ENCODE peak calls at places on chromosomes 11 and 22, in eight cellular contexts. I, K, A, E, P, W, F and Y are unnamed samples.

GRCh38 chr22:25623310-25623734 is 58.8 kb downstream of the GRK3 start:
- DNase-seq in I (no peak), F (no peak), K (no peak), W (no peak), E (peak; percentile 39), P (no peak), A (no peak), Y (no peak)

GRCh38 chr22:24965822-24966626 is 13.5 kb downstream of the KIAA1671 start:
- DNase-seq in A (no peak), F (peak; percentile 67), I (peak; percentile 58), P (peak; percentile 89), E (peak; percentile 92), K (no peak), W (no peak), Y (no peak)

GRCh38 chr11:66344550-66345315 is at the start of gene BRMS1:
- DNase-seq in P (peak; percentile 94), K (peak; percentile 98), F (peak; percentile 94), W (peak; percentile 75), I (peak; percentile 99), A (peak; percentile 98), E (peak; percentile 94), Y (peak; percentile 98)

GRCh38 chr11:8283510-8284272 is 20.0 kb upstream of the LMO1 start:
- DNase-seq in K (peak; percentile 69), E (no peak), P (no peak), A (no peak), W (no peak), I (no peak), F (no peak), Y (peak; percentile 36)

GRCh38 chr11:66973956-66974585 is 1.0 kb upstream of the C11orf86 start:
- DNase-seq in K (no peak), F (no peak), I (no peak), P (no peak), E (no peak), W (no peak), A (no peak), Y (no peak)

GRCh38 chr22:29266564-29267461 is 968 bp downstream of the RHBDD3 start:
- DNase-seq in K (peak; percentile 17), P (no peak), F (no peak), I (no peak), W (no peak), E (peak; percentile 1), A (no peak), Y (no peak)

GRCh38 chr11:18768472-18768901 is 23.1 kb downstream of the PTPN5 start:
- DNase-seq in W (no peak), A (no peak), P (no peak), K (no peak), E (no peak), F (no peak), I (no peak), Y (no peak)

GRCh38 chr22:39520874-39521857 is 804 bp downstream of the ATF4 start:
- DNase-seq in E (peak; percentile 73), I (peak; percentile 29), F (no peak), A (peak; percentile 71), K (peak; percentile 76), W (no peak), P (peak; percentile 65), Y (peak; percentile 92)

GRCh38 chr22:37340331-37341262 is 58.3 kb downstream of the CYTH4 start:
- DNase-seq in A (no peak), W (no peak), P (no peak), I (peak; percentile 0), F (no peak), E (no peak), K (peak; percentile 55), Y (no peak)

GRCh38 chr22:42269407-42270177 is 861 bp downstream of the TCF20 start:
- DNase-seq in I (peak; percentile 61), K (peak; percentile 84), W (no peak), P (peak; percentile 77), F (peak; percentile 67), E (peak; percentile 74), A (no peak), Y (peak; percentile 85)

GRCh38 chr11:109961261-109961660 is 131.9 kb upstream of the ZC3H12C start:
- DNase-seq in I (no peak), A (no peak), P (no peak), F (no peak), K (no peak), E (no peak), W (no peak), Y (no peak)

GRCh38 chr22:44331881-44332714 is 19.3 kb upstream of the SHISAL1 start:
- DNase-seq in P (peak; percentile 35), F (no peak), A (no peak), W (no peak), I (peak; percentile 11), K (peak; percentile 68), E (no peak), Y (peak; percentile 69)
- TF ChIP-seq EZH2 in P (peak; percentile 45), F (peak; percentile 85), A (no peak), W (no peak), I (no peak), K (no peak), E (no peak), Y (no peak)

DNA sequence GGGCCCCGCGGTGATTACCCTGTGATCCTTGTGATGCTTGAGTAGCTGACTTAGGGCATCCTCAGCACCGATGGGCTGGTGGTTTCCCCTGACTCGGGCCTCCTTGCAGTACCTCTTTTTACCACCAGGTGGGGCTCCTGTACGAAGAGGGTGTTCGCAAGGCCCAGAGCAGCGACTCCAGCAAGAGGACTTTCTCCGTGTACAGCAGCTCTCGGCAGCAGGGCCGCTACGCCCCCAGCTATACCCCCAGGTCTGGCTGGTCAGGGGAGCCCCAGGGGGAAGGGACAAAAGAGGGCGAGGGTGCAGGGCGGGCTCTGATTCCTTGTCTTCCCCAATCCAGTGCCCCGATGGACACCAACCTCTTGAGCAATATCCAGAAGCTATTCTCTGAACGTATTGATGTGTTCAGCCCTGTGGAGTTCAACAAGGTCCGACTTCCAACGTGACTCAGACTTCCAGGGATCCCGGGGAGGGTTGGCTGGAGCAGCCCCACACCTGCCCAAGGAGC is 1.3 kb upstream of the TM7SF2 start:
- DNase-seq in F (peak; percentile 68), E (peak; percentile 76), K (peak; percentile 93), A (peak; percentile 93), W (peak; percentile 58), I (peak; percentile 96), P (peak; percentile 92), Y (peak; percentile 92)
- H3K4me3 ChIP-seq in F (peak overlapping the region; percentile 95), E (no peak overlapping the region), K (no peak overlapping the region), A (no peak overlapping the region), W (peak overlapping the region; percentile 37), I (no peak overlapping the region), P (no peak overlapping the region), Y (no peak overlapping the region)

DNA sequence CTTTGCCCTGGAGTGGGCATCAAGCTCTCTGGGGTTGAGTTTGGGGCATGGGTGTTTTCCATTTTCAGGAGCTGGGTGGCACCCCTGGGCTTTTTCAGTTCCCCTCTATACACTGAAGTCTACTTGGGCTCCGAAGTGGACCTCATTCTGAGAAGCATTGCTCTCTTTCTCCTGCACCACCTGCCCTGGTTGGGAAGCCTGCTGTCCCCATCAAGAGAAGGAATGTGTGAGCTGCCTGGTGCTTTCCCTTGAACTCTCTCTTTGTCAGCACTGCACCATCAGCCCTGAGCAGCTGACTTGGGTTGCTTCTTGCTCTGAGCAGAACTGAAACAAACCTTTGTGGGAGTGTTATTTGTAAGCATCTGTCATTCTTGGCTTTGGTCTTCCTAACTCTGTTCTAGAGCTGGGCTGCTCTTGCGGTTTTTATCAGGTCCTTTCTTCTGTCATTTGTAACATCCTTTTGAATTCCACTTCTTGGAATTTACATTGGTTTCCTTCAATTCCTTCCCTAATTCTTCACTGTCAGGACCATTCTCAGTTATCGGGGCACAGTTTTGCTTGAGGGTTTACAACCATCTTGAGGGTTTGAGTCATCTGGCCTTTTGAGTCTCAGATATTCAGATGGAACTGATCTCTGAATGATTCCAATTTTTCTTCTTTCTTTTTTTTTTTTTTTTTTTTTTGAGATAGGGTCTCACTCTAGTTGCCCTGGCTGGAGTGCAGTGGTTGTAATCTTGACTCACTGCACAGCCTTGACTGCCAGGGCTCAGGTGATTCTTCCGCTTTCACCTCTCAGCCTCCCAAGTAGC is 20.5 kb downstream of the UBE2L3 start:
- DNase-seq in W (no peak), P (no peak), I (no peak), E (no peak), F (no peak), A (no peak), K (no peak), Y (no peak)
- TF ChIP-seq EZH2 in W (no peak), P (no peak), I (no peak), E (no peak), F (no peak), A (no peak), K (no peak), Y (no peak)

GRCh38 chr11:125163431-125164011 is 1.0 kb upstream of the PKNOX2 start:
- DNase-seq in E (no peak), A (no peak), W (no peak), F (no peak), K (peak; percentile 69), P (no peak), I (no peak), Y (no peak)
- H3K4me3 ChIP-seq in E (no peak overlapping the region), A (no peak overlapping the region), W (peak overlapping the region; percentile 88), F (no peak overlapping the region), K (peak overlapping the region; percentile 80), P (no peak overlapping the region), I (no peak overlapping the region), Y (no peak overlapping the region)

DNA sequence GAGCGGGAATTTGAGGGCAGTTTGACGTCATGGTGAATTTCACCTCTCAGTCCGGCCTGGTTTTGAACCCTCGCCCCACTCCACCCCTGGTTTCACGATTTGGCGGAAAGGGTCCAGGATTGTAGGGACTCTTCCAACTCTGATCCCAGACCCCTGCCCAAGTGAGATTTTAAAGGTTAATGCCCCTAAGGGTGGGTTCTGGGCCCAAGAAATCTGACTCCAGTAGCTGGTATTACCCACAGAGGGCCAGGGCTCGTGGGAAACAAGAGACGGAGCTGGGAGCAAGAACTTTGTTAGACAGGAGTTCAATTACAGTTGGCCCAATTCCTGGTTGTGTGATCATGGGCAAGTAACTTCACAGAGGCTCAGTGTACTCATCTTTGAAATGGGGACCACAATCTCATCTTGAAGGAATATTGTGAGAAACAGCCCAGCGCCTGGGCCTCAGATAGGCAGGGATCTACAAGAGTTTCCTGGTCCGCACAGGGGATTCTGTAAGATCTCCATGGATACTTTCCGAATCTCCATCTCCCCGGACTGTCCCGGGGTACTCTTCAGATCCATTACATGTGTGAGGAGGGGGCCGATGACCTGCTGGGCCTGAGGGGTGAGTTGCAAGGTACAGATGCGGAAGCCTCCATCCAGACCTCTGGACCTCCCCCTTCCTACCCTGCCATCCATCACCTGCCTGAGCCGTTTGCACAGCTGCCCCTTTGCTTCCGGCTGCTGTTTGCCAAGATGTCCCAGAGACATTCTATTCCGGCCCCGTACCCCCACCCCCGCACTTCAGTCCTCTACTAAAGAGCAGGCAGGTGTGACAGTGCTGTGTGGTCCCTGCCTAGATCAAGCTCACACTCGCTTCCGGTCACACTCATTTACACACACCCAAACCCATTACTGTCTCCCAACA is 685 bp upstream of the CALCA start:
- DNase-seq in W (no peak), P (no peak), E (no peak), A (no peak), K (peak; percentile 47), I (no peak), F (no peak), Y (no peak)
- TF ChIP-seq EZH2 in W (no peak), P (no peak), E (no peak), A (no peak), K (peak; percentile 14), I (no peak), F (no peak), Y (no peak)